ENCODE peak calls at places on chromosome 11, in four cellular contexts. X is mucosa of descending colon, Q is kidney, O is IMR-90. U is an unnamed sample.
A peak's percentile ranks its signal among the peaks of the same experiment; 100 is the strongest.

GRCh38 chr11:21635359-21635758 is 557.5 kb upstream of the ANO5 start:
- DNase-seq in X (no peak), Q (no peak), O (no peak), U (no peak)

GRCh38 chr11:33643167-33643817 is 57.3 kb downstream of the C11orf91 start:
- DNase-seq in X (no peak), Q (no peak), O (no peak), U (no peak)

GRCh38 chr11:19519912-19520641 is 192.6 kb upstream of the NAV2 start:
- DNase-seq in X (no peak), Q (peak; percentile 85), O (no peak), U (peak; percentile 47)

GRCh38 chr11:31968774-31969433 is 122.0 kb upstream of the RCN1 start:
- DNase-seq in X (no peak), Q (no peak), O (peak; percentile 61), U (peak; percentile 51)

GRCh38 chr11:120013325-120014250 is 124.3 kb downstream of the TRIM29 start:
- DNase-seq in X (peak; percentile 78), Q (no peak), O (peak; percentile 10), U (peak; percentile 66)

GRCh38 chr11:45110562-45110961 is 35.9 kb upstream of the PRDM11 start:
- DNase-seq in X (no peak), Q (no peak), O (peak; percentile 68), U (peak; percentile 89)

GRCh38 chr11:114977596-114977995 is 299.3 kb downstream of the NXPE2 start:
- DNase-seq in X (no peak), Q (no peak), O (no peak), U (no peak)

GRCh38 chr11:111777094-111778046 is 11.2 kb upstream of the PPP2R1B start:
- DNase-seq in X (no peak), Q (no peak), O (peak; percentile 82), U (peak; percentile 93)

GRCh38 chr11:134531331-134532135 is 119.5 kb upstream of the B3GAT1 start:
- DNase-seq in X (no peak), Q (peak; percentile 71), O (no peak), U (no peak)

GRCh38 chr11:62607729-62608128 is 4.8 kb downstream of the EML3 start:
- DNase-seq in X (no peak), Q (no peak), O (no peak), U (no peak)

GRCh38 chr11:58509730-58510129 is 1.8 kb upstream of the OR5B21 start:
- DNase-seq in X (no peak), Q (no peak), O (no peak), U (no peak)

GRCh38 chr11:15189646-15190365 is 75.1 kb downstream of the INSC start:
- DNase-seq in X (no peak), Q (no peak), O (peak; percentile 29), U (peak; percentile 62)

GRCh38 chr11:8337115-8337386 is 73.4 kb upstream of the LMO1 start:
- DNase-seq in X (no peak), Q (no peak), O (no peak), U (no peak)

GRCh38 chr11:72361321-72361720 is 73.0 kb downstream of the CLPB start:
- DNase-seq in X (no peak), Q (no peak), O (no peak), U (no peak)

GRCh38 chr11:35944503-35945136 is 758 bp downstream of the LDLRAD3 start:
- DNase-seq in X (no peak), Q (no peak), O (no peak), U (peak; percentile 12)

GRCh38 chr11:133947298-133947905 is 9.4 kb downstream of the IGSF9B start:
- DNase-seq in X (no peak), Q (no peak), O (peak; percentile 23), U (peak; percentile 39)

GRCh38 chr11:86595401-86595800 is 77.0 kb downstream of the ME3 start:
- DNase-seq in X (no peak), Q (no peak), O (no peak), U (no peak)

GRCh38 chr11:59261150-59261549 is 48.4 kb upstream of the MPEG1 start:
- DNase-seq in X (no peak), Q (no peak), O (no peak), U (no peak)

GRCh38 chr11:78234006-78234405 is 45.3 kb downstream of the USP35 start:
- DNase-seq in X (no peak), Q (no peak), O (no peak), U (peak; percentile 70)

GRCh38 chr11:5115339-5115738 is 22.8 kb downstream of the OR52A5 start:
- DNase-seq in X (no peak), Q (no peak), O (no peak), U (no peak)

GRCh38 chr11:111745719-111746504 is 20.3 kb downstream of the PPP2R1B start:
- DNase-seq in X (no peak), Q (no peak), O (peak; percentile 75), U (peak; percentile 78)

GRCh38 chr11:116137753-116138152 is 633.5 kb upstream of the CADM1 start:
- DNase-seq in X (no peak), Q (no peak), O (no peak), U (no peak)

DNA sequence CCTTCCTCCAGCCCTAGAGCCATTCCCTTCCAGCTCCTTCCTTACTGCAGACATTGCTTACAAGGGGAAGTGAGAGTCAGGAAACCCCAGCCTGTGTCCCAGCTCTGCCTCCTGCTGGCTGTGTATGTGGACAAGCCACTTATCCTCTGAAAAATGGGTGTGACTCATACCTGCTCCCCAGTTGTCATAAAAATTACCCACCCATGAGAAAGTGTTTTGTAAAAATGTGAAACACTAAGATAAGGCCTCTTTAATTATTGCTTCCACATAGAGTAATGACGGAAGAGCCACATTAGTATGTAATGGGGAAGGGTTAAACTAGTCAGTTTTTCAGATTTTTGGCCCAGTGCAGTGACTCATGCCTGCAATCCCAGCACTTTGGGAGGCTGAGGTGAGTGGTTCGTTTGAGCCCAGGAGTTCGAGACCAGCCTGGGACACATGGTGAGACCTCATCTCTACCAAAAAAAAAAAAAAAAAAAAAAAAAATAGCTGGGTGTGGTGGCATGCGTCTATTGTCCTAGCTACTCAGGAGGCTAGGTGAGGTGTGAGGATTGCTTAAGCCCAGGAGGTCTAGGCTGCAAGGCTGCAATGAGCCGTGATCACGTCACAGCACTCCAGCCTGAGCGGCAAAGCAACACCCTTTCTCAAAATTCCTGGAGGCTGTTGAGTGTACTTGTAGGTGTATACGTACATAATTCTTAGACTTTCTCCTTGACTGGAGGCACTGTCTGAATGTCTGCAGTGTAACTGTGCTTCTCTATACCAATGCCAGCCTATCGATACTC is 84.9 kb downstream of the CTTN start:
- DNase-seq in X (no peak), Q (peak; percentile 78), O (peak; percentile 60), U (peak; percentile 71)
- TF ChIP-seq CTCF in X (no peak), Q (peak; percentile 24), O (peak; percentile 49), U (peak; percentile 70)

GRCh38 chr11:60984616-60985015 is 13.1 kb downstream of the CD6 start:
- DNase-seq in X (no peak), Q (no peak), O (no peak), U (no peak)
- H3K4me3 ChIP-seq in X (no peak overlapping the region), Q (no peak overlapping the region), O (no peak overlapping the region), U (no peak overlapping the region)

GRCh38 chr11:28674432-28675076 is 566.4 kb downstream of the METTL15 start:
- DNase-seq in X (no peak), Q (peak; percentile 37), O (peak; percentile 67), U (peak; percentile 68)
- TF ChIP-seq CTCF in X (no peak), Q (no peak), O (peak; percentile 32), U (peak; percentile 69)

GRCh38 chr11:122979103-122979814 is 2.4 kb downstream of the BSX start:
- DNase-seq in X (no peak), Q (no peak), O (no peak), U (no peak)

GRCh38 chr11:122984186-122985011 is 2.8 kb upstream of the BSX start:
- DNase-seq in X (no peak), Q (no peak), O (no peak), U (peak; percentile 9)

GRCh38 chr11:122981388-122982264 is at the start of gene BSX:
- DNase-seq in X (peak; percentile 47), Q (peak; percentile 80), O (peak; percentile 17), U (peak; percentile 48)

GRCh38 chr11:122979815-122980656 is 1.6 kb downstream of the BSX start:
- DNase-seq in X (no peak), Q (no peak), O (no peak), U (no peak)

GRCh38 chr11:122983438-122984185 is 2.0 kb upstream of the BSX start:
- DNase-seq in X (no peak), Q (no peak), O (no peak), U (no peak)
- H3K4me3 ChIP-seq in X (no peak overlapping the region), Q (no peak overlapping the region), O (peak overlapping the region; percentile 38), U (peak overlapping the region; percentile 59)

U was measured in choroid plexus epithelial cell.